ENCODE peak calls at places on chromosome 13, in seven cellular contexts. Z is stimulated activated CD4-positive, alpha-beta T cell treated with anti-CD3 and anti-CD28 coated beads, Interleukin-2, amount 100 ng/mL, for 48 hours; I is suprapubic skin; J is HuH-7; D is activated CD4-positive, alpha-beta T cell treated with anti-CD3 and anti-CD28 coated beads, Interleukin-2, amount 50 U/mL, for 48 hours; N is left cardiac atrium; V is spleen. R is an unnamed sample.

GRCh38 chr13:112616586-112617381 is 28.8 kb upstream of the TUBGCP3 start:
- DNase-seq in Z (no peak), I (no peak), J (peak; percentile 63), D (peak; percentile 9), N (no peak), V (peak; percentile 46), R (peak; percentile 13)

GRCh38 chr13:46614582-46614981 is 61.6 kb downstream of the LRCH1 start:
- DNase-seq in Z (no peak), I (no peak), J (no peak), D (no peak), N (no peak), V (no peak), R (no peak)

GRCh38 chr13:114101325-114101821 is 31.1 kb downstream of the RASA3 start:
- DNase-seq in Z (no peak), I (peak; percentile 74), J (no peak), D (no peak), N (peak; percentile 36), V (peak; percentile 68), R (peak; percentile 73)

GRCh38 chr13:27474751-27475268 is 24.4 kb upstream of the MTIF3 start:
- DNase-seq in Z (no peak), I (no peak), J (no peak), D (no peak), N (no peak), V (no peak), R (no peak)

GRCh38 chr13:92197669-92198068 is 799.2 kb downstream of the GPC5 start:
- DNase-seq in Z (no peak), I (no peak), J (no peak), D (no peak), N (no peak), V (no peak), R (no peak)

GRCh38 chr13:20438801-20439200 is 86.9 kb downstream of the CRYL1 start:
- DNase-seq in Z (no peak), I (no peak), J (no peak), D (no peak), N (no peak), V (no peak), R (no peak)

GRCh38 chr13:52449323-52450011 is 967 bp downstream of the VPS36 start:
- DNase-seq in Z (no peak), I (no peak), J (no peak), D (no peak), N (no peak), V (no peak), R (no peak)

GRCh38 chr13:101127741-101128353 is 288.5 kb downstream of the NALCN start:
- DNase-seq in Z (peak; percentile 4), I (no peak), J (peak; percentile 9), D (no peak), N (no peak), V (no peak), R (no peak)

GRCh38 chr13:32209670-32210069 is 105.5 kb downstream of the ZAR1L start:
- DNase-seq in Z (no peak), I (no peak), J (no peak), D (no peak), N (no peak), V (no peak), R (no peak)

GRCh38 chr13:35086667-35087066 is 144.6 kb downstream of the NBEA start:
- DNase-seq in Z (no peak), I (no peak), J (no peak), D (no peak), N (no peak), V (no peak), R (no peak)

GRCh38 chr13:94006271-94006670 is 473.2 kb downstream of the DCT start:
- DNase-seq in Z (no peak), I (no peak), J (no peak), D (no peak), N (no peak), V (no peak), R (no peak)